ENCODE peak calls at places on chromosomes 5 and 9, in eight cellular contexts. L, X, G, M, F, U, Q and Y are unnamed samples.

GRCh38 chr5:175728885-175729828 is 71.3 kb downstream of the HRH2 start:
- DNase-seq in X (no peak), M (no peak), L (no peak), U (no peak), G (no peak), Q (peak), F (peak), Y (no peak)

GRCh38 chr5:102798103-102798502 is 43.0 kb downstream of the PAM start:
- DNase-seq in F (no peak), G (no peak), U (no peak), Q (no peak), L (no peak), M (no peak), X (no peak), Y (no peak)

GRCh38 chr9:85645909-85646627 is 95.7 kb downstream of the AGTPBP1 start:
- DNase-seq in L (no peak), M (no peak), X (no peak), F (no peak), Q (no peak), U (no peak), G (no peak), Y (no peak)

GRCh38 chr5:155850411-155850810 is 476.6 kb upstream of the SGCD start:
- DNase-seq in Q (no peak), G (no peak), U (no peak), F (no peak), X (peak), L (no peak), M (no peak), Y (no peak)

GRCh38 chr5:130975847-130976246 is 189.2 kb downstream of the HINT1 start:
- DNase-seq in U (no peak), X (no peak), F (no peak), G (no peak), Q (no peak), L (no peak), M (peak), Y (no peak)

GRCh38 chr5:174664180-174664850 is 60.1 kb upstream of the MSX2 start:
- DNase-seq in X (no peak), U (no peak), M (no peak), L (no peak), Q (no peak), F (no peak), G (no peak), Y (no peak)

GRCh38 chr5:132971483-132972435 is 8.3 kb upstream of the AFF4 start:
- DNase-seq in Q (peak), F (peak), U (no peak), G (no peak), X (no peak), L (no peak), M (no peak), Y (no peak)

GRCh38 chr9:90065851-90066250 is 461.0 kb downstream of the GADD45G start:
- DNase-seq in G (no peak), F (no peak), M (no peak), L (no peak), Q (no peak), U (no peak), X (no peak), Y (no peak)